ENCODE peak calls at places on chromosome 21, in six cellular contexts. H, Y, Q, C, G and T are unnamed samples.

GRCh38 chr21:27260728-27261127 is 293.8 kb upstream of the ADAMTS5 start:
- DNase-seq in H (no peak), Y (no peak), Q (no peak), C (no peak), G (no peak), T (no peak)

GRCh38 chr21:46394819-46395152 is 63.9 kb upstream of the DIP2A start:
- DNase-seq in H (no peak), Y (no peak), Q (no peak), C (no peak), G (no peak), T (no peak)

GRCh38 chr21:38267991-38268858 is 11.4 kb downstream of the KCNJ15 start:
- DNase-seq in H (no peak), Y (no peak), Q (no peak), C (no peak), G (peak; percentile 68), T (no peak)

GRCh38 chr21:46100020-46100419 is 2.1 kb downstream of the COL6A2 start:
- DNase-seq in H (no peak), Y (no peak), Q (no peak), C (no peak), G (no peak), T (no peak)

GRCh38 chr21:46213620-46214286 is 14.8 kb downstream of the LSS start:
- DNase-seq in H (no peak), Y (no peak), Q (no peak), C (no peak), G (no peak), T (no peak)

GRCh38 chr21:32457360-32457840 is 44.9 kb downstream of the EVA1C start:
- DNase-seq in H (no peak), Y (peak; percentile 39), Q (no peak), C (peak; percentile 41), G (no peak), T (no peak)

GRCh38 chr21:35933466-35933865 is 126.9 kb downstream of the SETD4 start:
- DNase-seq in H (no peak), Y (no peak), Q (no peak), C (no peak), G (no peak), T (no peak)

GRCh38 chr21:17451364-17451869 is 61.4 kb upstream of the CXADR start:
- DNase-seq in H (no peak), Y (no peak), Q (no peak), C (peak; percentile 28), G (no peak), T (no peak)

GRCh38 chr21:25396135-25396711 is 211.1 kb downstream of the MRPL39 start:
- DNase-seq in H (peak; percentile 24), Y (no peak), Q (no peak), C (no peak), G (peak; percentile 88), T (peak; percentile 27)

GRCh38 chr21:29449306-29449940 is 150.7 kb downstream of the BACH1 start:
- DNase-seq in H (no peak), Y (no peak), Q (no peak), C (no peak), G (no peak), T (no peak)

GRCh38 chr21:26047279-26047967 is 123.1 kb downstream of the APP start:
- DNase-seq in H (no peak), Y (no peak), Q (no peak), C (no peak), G (no peak), T (no peak)

GRCh38 chr21:41766883-41767605 is at the start of gene RIPK4:
- DNase-seq in H (peak; percentile 70), Y (no peak), Q (peak; percentile 88), C (peak; percentile 76), G (peak; percentile 19), T (no peak)

GRCh38 chr21:22374218-22374969 is 1376.2 kb downstream of the NCAM2 start:
- DNase-seq in H (no peak), Y (no peak), Q (peak; percentile 48), C (no peak), G (no peak), T (no peak)

GRCh38 chr21:46004168-46004861 is 22.7 kb downstream of the COL6A1 start:
- DNase-seq in H (no peak), Y (no peak), Q (peak; percentile 39), C (no peak), G (no peak), T (no peak)

GRCh38 chr21:35465750-35466149 is 416.6 kb upstream of the RUNX1 start:
- DNase-seq in H (no peak), Y (no peak), Q (no peak), C (no peak), G (no peak), T (no peak)

GRCh38 chr21:41611966-41612606 is 104.1 kb upstream of the TMPRSS2 start:
- DNase-seq in H (no peak), Y (peak; percentile 43), Q (peak; percentile 73), C (peak; percentile 28), G (no peak), T (no peak)

GRCh38 chr21:27586326-27586725 is 619.4 kb upstream of the ADAMTS5 start:
- DNase-seq in H (no peak), Y (no peak), Q (no peak), C (no peak), G (no peak), T (no peak)

GRCh38 chr21:23016617-23017016 is 2018.4 kb downstream of the NCAM2 start:
- DNase-seq in H (no peak), Y (no peak), Q (no peak), C (no peak), G (no peak), T (no peak)

GRCh38 chr21:33069994-33070811 is at the start of gene OLIG1:
- DNase-seq in H (peak; percentile 44), Y (no peak), Q (peak; percentile 87), C (no peak), G (no peak), T (peak; percentile 29)

GRCh38 chr21:9737871-9738520 is 783.4 kb upstream of the TPTE start:
- DNase-seq in H (no peak), Y (no peak), Q (no peak), C (no peak), G (no peak), T (no peak)

GRCh38 chr21:25005388-25005787 is 601.9 kb downstream of the MRPL39 start:
- DNase-seq in H (no peak), Y (no peak), Q (no peak), C (no peak), G (no peak), T (no peak)

GRCh38 chr21:38747796-38748195 is 57.9 kb upstream of the ETS2 start:
- DNase-seq in H (no peak), Y (no peak), Q (no peak), C (no peak), G (no peak), T (no peak)

GRCh38 chr21:29892379-29892778 is 47.4 kb downstream of the GRIK1 start:
- DNase-seq in H (no peak), Y (no peak), Q (no peak), C (no peak), G (no peak), T (no peak)

GRCh38 chr21:28235169-28235892 is 757.3 kb downstream of the LTN1 start:
- DNase-seq in H (no peak), Y (no peak), Q (no peak), C (no peak), G (no peak), T (no peak)

GRCh38 chr21:42237161-42237560 is 18.2 kb downstream of the ABCG1 start:
- DNase-seq in H (no peak), Y (no peak), Q (no peak), C (no peak), G (no peak), T (no peak)

GRCh38 chr21:42195378-42196031 is 23.4 kb upstream of the ABCG1 start:
- DNase-seq in H (no peak), Y (no peak), Q (no peak), C (no peak), G (no peak), T (no peak)

GRCh38 chr21:27244356-27244755 is 277.5 kb upstream of the ADAMTS5 start:
- DNase-seq in H (no peak), Y (no peak), Q (no peak), C (no peak), G (no peak), T (no peak)

GRCh38 chr21:35197191-35197590 is 148.1 kb upstream of the RUNX1 start:
- DNase-seq in H (no peak), Y (no peak), Q (no peak), C (no peak), G (no peak), T (no peak)

GRCh38 chr21:46347791-46348381 is 23.9 kb downstream of the PCNT start:
- DNase-seq in H (no peak), Y (no peak), Q (no peak), C (no peak), G (no peak), T (no peak)

GRCh38 chr21:35611752-35612151 is 448.6 kb downstream of the SETD4 start:
- DNase-seq in H (no peak), Y (no peak), Q (no peak), C (no peak), G (no peak), T (no peak)

GRCh38 chr21:31420988-31421387 is 76.9 kb upstream of the TIAM1 start:
- DNase-seq in H (no peak), Y (no peak), Q (no peak), C (no peak), G (no peak), T (no peak)

GRCh38 chr21:31429500-31429899 is 85.4 kb upstream of the TIAM1 start:
- DNase-seq in H (no peak), Y (no peak), Q (no peak), C (no peak), G (no peak), T (no peak)

GRCh38 chr21:31426235-31426797 is 82.3 kb upstream of the TIAM1 start:
- DNase-seq in H (no peak), Y (no peak), Q (no peak), C (no peak), G (peak; percentile 23), T (no peak)

GRCh38 chr21:31420354-31420753 is 76.3 kb upstream of the TIAM1 start:
- DNase-seq in H (no peak), Y (no peak), Q (no peak), C (no peak), G (no peak), T (no peak)

GRCh38 chr21:31425158-31425557 is 81.1 kb upstream of the TIAM1 start:
- DNase-seq in H (no peak), Y (no peak), Q (peak; percentile 48), C (no peak), G (no peak), T (no peak)
- TF ChIP-seq TAF1 in H (no peak), Y (no peak), Q (no peak), C (no peak), G (no peak), T (no peak)

GRCh38 chr21:16193758-16194606 is 464.2 kb downstream of the USP25 start:
- DNase-seq in H (no peak), Y (no peak), Q (no peak), C (no peak), G (no peak), T (no peak)
- TF ChIP-seq POLR2A in H (no peak), Y (no peak), Q (no peak), C (no peak), G (no peak), T (no peak)

GRCh38 chr21:43953028-43953427 is 59.1 kb upstream of the TRAPPC10 start:
- DNase-seq in H (no peak), Y (no peak), Q (no peak), C (no peak), G (no peak), T (no peak)
- TF ChIP-seq POLR2AphosphoS5 in H (no peak), Y (no peak), Q (no peak), C (no peak), G (no peak), T (no peak)

DNA sequence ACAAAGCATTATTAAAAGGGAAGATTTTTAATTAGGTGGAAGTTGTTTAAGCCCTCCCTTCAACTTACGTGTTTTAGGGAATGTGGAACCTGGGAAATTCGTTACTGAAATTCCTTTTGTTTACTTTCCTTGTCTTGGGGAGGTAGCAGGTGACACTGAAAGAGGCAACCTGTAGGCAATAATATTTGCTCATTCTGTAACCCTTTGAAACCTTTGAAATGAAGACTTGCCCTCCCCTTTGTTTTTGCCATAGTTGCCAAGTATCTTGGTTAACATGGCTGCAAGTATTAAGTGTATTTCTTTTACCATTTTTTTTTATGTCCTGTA is 1.7 kb downstream of the MRPS6 start:
- DNase-seq in H (no peak), Y (no peak), Q (no peak), C (no peak), G (no peak), T (no peak)
- TF ChIP-seq TAF1 in H (no peak), Y (no peak), Q (no peak), C (no peak), G (no peak), T (no peak)